ENCODE peak calls at places on chromosomes 5 and 9, in ten cellular contexts. V, N, M, L, F, P, X, U, E and D are unnamed samples.

GRCh38 chr5:27241564-27242257 is 203.3 kb upstream of the CDH9 start:
- DNase-seq in U (peak; percentile 79), P (no peak), F (no peak), V (peak; percentile 99), L (no peak), M (peak; percentile 97), X (no peak), N (no peak), E (peak; percentile 98), D (no peak)

GRCh38 chr9:12934515-12935301 is 159.9 kb downstream of the LURAP1L start:
- DNase-seq in V (no peak), N (no peak), F (no peak), U (no peak), P (no peak), L (no peak), E (no peak), M (peak; percentile 76), X (no peak), D (no peak)

GRCh38 chr9:9819886-9820285 is 792.9 kb downstream of the PTPRD start:
- DNase-seq in N (no peak), E (no peak), F (no peak), V (peak; percentile 5), L (no peak), P (no peak), X (no peak), M (no peak), U (no peak), D (no peak)

GRCh38 chr5:377326-377981 is 55.9 kb downstream of the AHRR start:
- DNase-seq in E (no peak), L (peak; percentile 62), U (peak; percentile 25), N (no peak), V (no peak), X (no peak), F (no peak), P (no peak), M (no peak), D (peak; percentile 82)

GRCh38 chr5:178460598-178461425 is 129.4 kb downstream of the COL23A1 start:
- DNase-seq in X (peak; percentile 84), L (peak; percentile 82), N (peak; percentile 74), F (peak; percentile 80), U (peak; percentile 72), E (peak; percentile 47), V (no peak), P (peak; percentile 82), M (peak; percentile 39), D (peak; percentile 85)

GRCh38 chr5:145858929-145859328 is 13.9 kb downstream of the GRXCR2 start:
- DNase-seq in N (no peak), P (no peak), E (peak; percentile 43), M (no peak), L (no peak), X (no peak), F (no peak), V (peak; percentile 63), U (no peak), D (no peak)

GRCh38 chr9:96008502-96009222 is 133.2 kb downstream of the ERCC6L2 start:
- DNase-seq in L (no peak), X (no peak), U (peak; percentile 79), N (no peak), V (no peak), M (peak; percentile 56), P (no peak), F (no peak), E (peak; percentile 49), D (no peak)

GRCh38 chr9:99130069-99130468 is 25.2 kb downstream of the TGFBR1 start:
- DNase-seq in M (peak; percentile 37), N (no peak), U (peak; percentile 48), L (no peak), E (no peak), F (no peak), X (no peak), P (no peak), V (no peak), D (no peak)

GRCh38 chr5:179261301-179262125 is 83.7 kb downstream of the ADAMTS2 start:
- DNase-seq in L (peak; percentile 72), P (peak; percentile 80), V (no peak), F (no peak), X (peak; percentile 47), N (no peak), U (peak; percentile 56), M (no peak), E (peak; percentile 68), D (peak; percentile 80)

GRCh38 chr5:112604741-112605390 is 132.8 kb upstream of the APC start:
- DNase-seq in F (no peak), X (peak; percentile 43), V (no peak), N (no peak), U (peak; percentile 56), E (peak; percentile 4), M (peak; percentile 9), P (peak; percentile 49), L (no peak), D (no peak)
- TF ChIP-seq CTCF in F (peak; percentile 36), X (peak; percentile 59), V (no peak), N (no peak), U (peak; percentile 51), E (no peak), M (no peak), P (peak; percentile 24), L (no peak), D (no peak)

DNA sequence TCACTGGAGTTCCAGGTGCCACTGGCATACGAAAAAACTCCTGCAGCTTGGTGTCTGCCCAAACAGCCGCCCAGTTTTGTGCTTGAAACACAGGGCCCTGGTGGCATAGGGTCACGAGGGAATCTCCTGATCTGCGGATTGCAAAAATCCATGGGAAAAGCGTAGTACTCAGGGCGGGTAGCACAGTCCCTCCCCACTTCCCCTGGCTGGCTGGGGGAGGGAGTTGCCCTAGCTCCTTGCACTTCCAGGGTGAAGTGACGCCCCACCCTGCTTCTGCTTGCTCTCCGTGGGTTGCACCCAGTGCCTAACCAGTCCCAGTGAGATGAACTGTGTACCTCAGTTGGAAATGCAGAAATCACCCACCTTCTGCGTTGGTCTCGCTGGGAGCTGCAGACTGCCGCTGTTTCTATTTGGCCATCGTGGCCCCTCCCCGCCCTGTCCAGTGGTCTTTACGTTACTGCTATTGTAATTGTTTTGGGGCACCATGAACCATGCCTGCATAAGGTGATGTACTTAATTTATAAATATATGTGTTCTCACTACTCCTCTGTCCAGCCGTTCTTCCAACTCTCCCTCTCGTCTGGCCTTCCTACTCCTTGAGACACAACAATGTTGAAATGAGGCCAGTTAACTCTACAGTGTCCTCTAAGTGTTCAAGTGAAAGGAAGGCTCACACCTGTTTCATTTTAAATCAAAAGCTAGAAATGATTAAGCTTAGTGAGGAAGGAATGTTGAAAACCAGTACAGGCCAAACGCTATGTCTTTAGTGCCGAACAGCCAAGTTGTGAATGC is 65.9 kb downstream of the CCDC171 start:
- DNase-seq in N (no peak), F (no peak), V (no peak), U (no peak), E (no peak), M (no peak), L (no peak), X (no peak), P (no peak), D (no peak)
- TF ChIP-seq CTCF in N (no peak), F (no peak), V (no peak), U (no peak), E (no peak), M (no peak), L (no peak), X (no peak), P (no peak), D (no peak)

DNA sequence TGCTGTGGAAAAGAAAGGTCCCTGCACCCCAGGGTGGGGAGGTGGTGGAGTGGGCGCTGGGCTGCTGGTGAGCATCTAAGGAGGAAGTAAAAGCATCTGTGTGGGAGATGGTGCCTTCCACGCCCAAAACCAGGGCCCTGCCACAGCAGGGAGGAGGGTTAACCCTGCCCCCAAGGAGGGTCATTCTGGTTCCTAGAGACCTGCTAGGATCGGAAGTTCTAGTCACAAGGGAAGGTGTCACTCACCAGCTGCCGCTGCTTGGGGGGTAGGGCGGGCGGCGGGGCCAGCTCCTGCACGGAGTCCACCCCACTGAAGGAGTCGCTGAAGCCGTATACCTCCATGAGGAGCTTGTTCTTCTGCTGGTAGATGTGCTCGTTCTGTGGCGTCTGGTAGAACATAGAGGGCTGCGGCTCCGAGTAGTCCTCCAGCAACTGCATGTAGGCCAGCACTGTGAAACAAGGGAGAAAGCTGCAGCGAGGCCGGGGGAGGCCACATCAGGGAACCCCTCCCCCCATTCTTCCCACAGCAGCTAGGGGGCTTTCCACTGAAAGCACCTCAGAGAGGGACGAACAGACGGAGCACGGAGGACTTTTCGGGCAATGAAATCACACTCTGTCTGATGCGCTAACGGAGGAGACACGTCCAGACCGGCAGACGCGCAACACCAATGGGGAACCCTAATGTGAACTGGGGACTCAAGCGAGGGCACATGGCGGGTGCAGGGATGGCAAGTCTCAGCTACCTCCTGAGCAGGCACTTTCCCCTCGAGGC is 76.4 kb downstream of the PRRT1B start:
- DNase-seq in X (no peak), E (no peak), M (no peak), N (no peak), V (no peak), L (no peak), P (no peak), U (peak; percentile 94), F (no peak), D (no peak)
- TF ChIP-seq CTCF in X (no peak), E (no peak), M (no peak), N (no peak), V (no peak), L (no peak), P (no peak), U (no peak), F (no peak), D (no peak)

GRCh38 chr5:96823060-96823459 is 15.3 kb upstream of the ERAP1 start:
- DNase-seq in N (no peak), L (no peak), M (no peak), F (no peak), E (no peak), X (no peak), U (no peak), P (no peak), V (no peak), D (no peak)

GRCh38 chr5:96826071-96826470 is 18.3 kb upstream of the ERAP1 start:
- DNase-seq in X (no peak), P (no peak), U (no peak), M (no peak), L (no peak), N (no peak), E (no peak), F (no peak), V (no peak), D (no peak)

GRCh38 chr5:96825243-96825642 is 17.5 kb upstream of the ERAP1 start:
- DNase-seq in V (no peak), L (no peak), X (no peak), P (no peak), M (no peak), F (no peak), U (no peak), N (no peak), E (no peak), D (no peak)

GRCh38 chr5:96821260-96821916 is 13.6 kb upstream of the ERAP1 start:
- DNase-seq in V (no peak), F (no peak), E (peak; percentile 11), U (no peak), P (no peak), L (no peak), N (no peak), M (no peak), X (no peak), D (no peak)

DNA sequence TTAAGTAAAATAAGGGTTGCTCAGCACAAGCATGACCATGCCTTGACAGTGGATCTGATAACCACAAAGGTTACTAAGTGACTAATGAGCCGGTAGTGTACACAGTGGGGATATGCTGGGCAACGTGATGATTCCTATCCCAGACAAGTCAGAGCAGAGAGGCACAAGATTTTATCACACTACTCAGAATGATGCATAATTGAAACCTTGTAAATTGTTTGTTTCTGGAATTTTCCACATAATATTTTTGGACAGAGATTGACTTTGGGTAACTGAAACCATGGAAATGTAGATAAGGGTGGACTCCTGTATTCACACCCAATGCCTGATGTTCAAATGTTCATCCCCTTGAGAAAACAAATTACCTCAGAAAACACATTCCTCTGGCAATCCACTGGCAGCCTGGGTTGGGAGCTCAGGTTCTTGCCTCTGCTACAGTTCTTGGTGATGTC is 16.2 kb upstream of the ERAP1 start:
- DNase-seq in X (no peak), L (no peak), F (no peak), M (peak; percentile 99), V (peak; percentile 89), U (no peak), N (no peak), E (peak; percentile 73), P (no peak), D (no peak)
- TF ChIP-seq CTCF in X (no peak), L (no peak), F (no peak), M (no peak), V (no peak), U (no peak), N (no peak), E (no peak), P (no peak), D (no peak)